ENCODE peak calls at places on chromosome 1, in five cellular contexts. One of them, this sample, is unnamed.

GRCh38 chr1:162033445-162033844 is 9.8 kb upstream of the OLFML2B start:
- DNase-seq in stimulated activated effector memory CD8-positive, alpha-beta T cell treated with anti-CD3 and anti-CD28 coated beads, Interleukin-12 subunit alpha, Interleukin-12 subunit beta, amount 100 ng/mL, for 72 hours: no peak
- DNase-seq in ELR: no peak
- DNase-seq in NCI-H748 treated with DMSO at 0.1 percent for 48 hours: no peak
- DNase-seq in fibroblast of the conjunctiva: no peak
- DNase-seq in this sample: no peak

GRCh38 chr1:183027031-183027430 is 3.8 kb downstream of the LAMC1 start:
- DNase-seq in stimulated activated effector memory CD8-positive, alpha-beta T cell treated with anti-CD3 and anti-CD28 coated beads, Interleukin-12 subunit alpha, Interleukin-12 subunit beta, amount 100 ng/mL, for 72 hours: no peak
- DNase-seq in fibroblast of the conjunctiva: no peak
- DNase-seq in NCI-H748 treated with DMSO at 0.1 percent for 48 hours: no peak
- DNase-seq in ELR: peak
- DNase-seq in this sample: peak

GRCh38 chr1:183776731-183777130 is 28.2 kb upstream of the RGL1 start:
- DNase-seq in ELR: no peak
- DNase-seq in fibroblast of the conjunctiva: no peak
- DNase-seq in stimulated activated effector memory CD8-positive, alpha-beta T cell treated with anti-CD3 and anti-CD28 coated beads, Interleukin-12 subunit alpha, Interleukin-12 subunit beta, amount 100 ng/mL, for 72 hours: no peak
- DNase-seq in NCI-H748 treated with DMSO at 0.1 percent for 48 hours: no peak
- DNase-seq in this sample: peak

GRCh38 chr1:32351077-32351858 is 11.0 kb downstream of the FAM229A start:
- DNase-seq in stimulated activated effector memory CD8-positive, alpha-beta T cell treated with anti-CD3 and anti-CD28 coated beads, Interleukin-12 subunit alpha, Interleukin-12 subunit beta, amount 100 ng/mL, for 72 hours: peak
- DNase-seq in fibroblast of the conjunctiva: peak
- DNase-seq in NCI-H748 treated with DMSO at 0.1 percent for 48 hours: peak
- DNase-seq in ELR: peak
- DNase-seq in this sample: peak

GRCh38 chr1:15523104-15523921 is 702 bp downstream of the CASP9 start:
- DNase-seq in NCI-H748 treated with DMSO at 0.1 percent for 48 hours: no peak
- DNase-seq in ELR: no peak
- DNase-seq in stimulated activated effector memory CD8-positive, alpha-beta T cell treated with anti-CD3 and anti-CD28 coated beads, Interleukin-12 subunit alpha, Interleukin-12 subunit beta, amount 100 ng/mL, for 72 hours: no peak
- DNase-seq in fibroblast of the conjunctiva: no peak
- DNase-seq in this sample: no peak

GRCh38 chr1:226062558-226063361 is at the start of gene H3-3A:
- DNase-seq in NCI-H748 treated with DMSO at 0.1 percent for 48 hours: peak
- DNase-seq in ELR: peak
- DNase-seq in fibroblast of the conjunctiva: peak
- DNase-seq in stimulated activated effector memory CD8-positive, alpha-beta T cell treated with anti-CD3 and anti-CD28 coated beads, Interleukin-12 subunit alpha, Interleukin-12 subunit beta, amount 100 ng/mL, for 72 hours: peak
- DNase-seq in this sample: peak

GRCh38 chr1:110223581-110223980 is 13.5 kb downstream of the KCNC4 start:
- DNase-seq in stimulated activated effector memory CD8-positive, alpha-beta T cell treated with anti-CD3 and anti-CD28 coated beads, Interleukin-12 subunit alpha, Interleukin-12 subunit beta, amount 100 ng/mL, for 72 hours: no peak
- DNase-seq in fibroblast of the conjunctiva: no peak
- DNase-seq in NCI-H748 treated with DMSO at 0.1 percent for 48 hours: no peak
- DNase-seq in ELR: no peak
- DNase-seq in this sample: no peak

GRCh38 chr1:206705744-206706297 is 21.1 kb downstream of the MAPKAPK2 start:
- DNase-seq in ELR: no peak
- DNase-seq in fibroblast of the conjunctiva: no peak
- DNase-seq in NCI-H748 treated with DMSO at 0.1 percent for 48 hours: no peak
- DNase-seq in stimulated activated effector memory CD8-positive, alpha-beta T cell treated with anti-CD3 and anti-CD28 coated beads, Interleukin-12 subunit alpha, Interleukin-12 subunit beta, amount 100 ng/mL, for 72 hours: no peak
- DNase-seq in this sample: no peak

GRCh38 chr1:214549604-214550338 is 1.6 kb downstream of the PTPN14 start:
- DNase-seq in NCI-H748 treated with DMSO at 0.1 percent for 48 hours: no peak
- DNase-seq in fibroblast of the conjunctiva: no peak
- DNase-seq in stimulated activated effector memory CD8-positive, alpha-beta T cell treated with anti-CD3 and anti-CD28 coated beads, Interleukin-12 subunit alpha, Interleukin-12 subunit beta, amount 100 ng/mL, for 72 hours: no peak
- DNase-seq in ELR: peak
- DNase-seq in this sample: peak

GRCh38 chr1:11350265-11350664 is 77.3 kb downstream of the UBIAD1 start:
- DNase-seq in NCI-H748 treated with DMSO at 0.1 percent for 48 hours: no peak
- DNase-seq in stimulated activated effector memory CD8-positive, alpha-beta T cell treated with anti-CD3 and anti-CD28 coated beads, Interleukin-12 subunit alpha, Interleukin-12 subunit beta, amount 100 ng/mL, for 72 hours: no peak
- DNase-seq in fibroblast of the conjunctiva: no peak
- DNase-seq in ELR: no peak
- DNase-seq in this sample: peak

This sample was measured in M059J.